ENCODE peak calls at places on chromosomes 11 and 22, in eight cellular contexts. One of them, this sample, is unnamed.

GRCh38 chr11:64220271-64220670 is 5.7 kb downstream of the TRPT1 start:
- DNase-seq in GM23338: no peak
- DNase-seq in cardiac muscle cell: no peak
- DNase-seq in adrenal gland: no peak
- DNase-seq in tibial nerve: no peak
- DNase-seq in GM12865: no peak
- DNase-seq in lower lobe of right lung: no peak
- DNase-seq in WTC11: no peak
- DNase-seq in this sample: no peak

GRCh38 chr11:127931811-127932210 is 655.5 kb downstream of the ETS1 start:
- DNase-seq in tibial nerve: no peak
- DNase-seq in GM23338: no peak
- DNase-seq in adrenal gland: no peak
- DNase-seq in cardiac muscle cell: no peak
- DNase-seq in lower lobe of right lung: no peak
- DNase-seq in WTC11: no peak
- DNase-seq in GM12865: no peak
- DNase-seq in this sample: no peak

GRCh38 chr11:72039108-72039850 is 40.6 kb downstream of the IL18BP start:
- DNase-seq in WTC11: no peak
- DNase-seq in GM23338: peak
- DNase-seq in cardiac muscle cell: peak
- DNase-seq in lower lobe of right lung: peak
- DNase-seq in GM12865: no peak
- DNase-seq in tibial nerve: no peak
- DNase-seq in adrenal gland: no peak
- DNase-seq in this sample: no peak

GRCh38 chr11:38014405-38014804 is 1416.4 kb upstream of the RAG2 start:
- DNase-seq in tibial nerve: peak
- DNase-seq in GM12865: no peak
- DNase-seq in cardiac muscle cell: peak
- DNase-seq in adrenal gland: no peak
- DNase-seq in WTC11: no peak
- DNase-seq in lower lobe of right lung: no peak
- DNase-seq in GM23338: no peak
- DNase-seq in this sample: no peak

GRCh38 chr11:16613401-16614381 is 124.8 kb upstream of the C11orf58 start:
- DNase-seq in tibial nerve: peak
- DNase-seq in cardiac muscle cell: peak
- DNase-seq in adrenal gland: peak
- DNase-seq in lower lobe of right lung: peak
- DNase-seq in GM23338: peak
- DNase-seq in WTC11: peak
- DNase-seq in GM12865: peak
- DNase-seq in this sample: peak

GRCh38 chr22:49825944-49826602 is 1.6 kb downstream of the BRD1 start:
- DNase-seq in lower lobe of right lung: peak
- DNase-seq in GM12865: peak
- DNase-seq in adrenal gland: peak
- DNase-seq in WTC11: no peak
- DNase-seq in tibial nerve: no peak
- DNase-seq in cardiac muscle cell: peak
- DNase-seq in GM23338: no peak
- DNase-seq in this sample: no peak

GRCh38 chr22:49925525-49926128 is 7.2 kb downstream of the CRELD2 start:
- DNase-seq in GM23338: no peak
- DNase-seq in lower lobe of right lung: no peak
- DNase-seq in cardiac muscle cell: no peak
- DNase-seq in WTC11: no peak
- DNase-seq in adrenal gland: no peak
- DNase-seq in GM12865: peak
- DNase-seq in tibial nerve: no peak
- DNase-seq in this sample: no peak

GRCh38 chr11:118610220-118610772 is 2.9 kb downstream of the PHLDB1 start:
- DNase-seq in GM23338: peak
- DNase-seq in GM12865: no peak
- DNase-seq in tibial nerve: no peak
- DNase-seq in lower lobe of right lung: no peak
- DNase-seq in WTC11: peak
- DNase-seq in cardiac muscle cell: no peak
- DNase-seq in adrenal gland: no peak
- DNase-seq in this sample: no peak

GRCh38 chr22:30555282-30556210 is 9.0 kb upstream of the SEC14L6 start:
- DNase-seq in adrenal gland: no peak
- DNase-seq in lower lobe of right lung: no peak
- DNase-seq in cardiac muscle cell: no peak
- DNase-seq in tibial nerve: no peak
- DNase-seq in GM23338: peak
- DNase-seq in WTC11: peak
- DNase-seq in GM12865: no peak
- DNase-seq in this sample: no peak
- TF ChIP-seq CTCF in adrenal gland: no peak
- TF ChIP-seq CTCF in lower lobe of right lung: no peak
- TF ChIP-seq CTCF in cardiac muscle cell: no peak
- TF ChIP-seq CTCF in tibial nerve: no peak
- TF ChIP-seq CTCF in GM23338: peak
- TF ChIP-seq CTCF in WTC11: peak
- TF ChIP-seq CTCF in GM12865: no peak
- TF ChIP-seq CTCF in this sample: no peak

GRCh38 chr11:1390603-1391164 is 950 bp downstream of the BRSK2 start:
- DNase-seq in cardiac muscle cell: no peak
- DNase-seq in GM12865: no peak
- DNase-seq in WTC11: peak
- DNase-seq in GM23338: peak
- DNase-seq in tibial nerve: no peak
- DNase-seq in lower lobe of right lung: no peak
- DNase-seq in adrenal gland: no peak
- DNase-seq in this sample: peak

GRCh38 chr11:1388763-1389102 is 1.0 kb upstream of the BRSK2 start:
- DNase-seq in GM12865: no peak
- DNase-seq in tibial nerve: no peak
- DNase-seq in lower lobe of right lung: no peak
- DNase-seq in GM23338: peak
- DNase-seq in cardiac muscle cell: no peak
- DNase-seq in WTC11: peak
- DNase-seq in adrenal gland: no peak
- DNase-seq in this sample: no peak

GRCh38 chr11:1389932-1390587 is at the start of gene BRSK2:
- DNase-seq in tibial nerve: no peak
- DNase-seq in GM23338: peak
- DNase-seq in adrenal gland: no peak
- DNase-seq in cardiac muscle cell: no peak
- DNase-seq in lower lobe of right lung: no peak
- DNase-seq in GM12865: no peak
- DNase-seq in WTC11: no peak
- DNase-seq in this sample: no peak

GRCh38 chr11:1387961-1388762 is 1.6 kb upstream of the BRSK2 start:
- DNase-seq in cardiac muscle cell: no peak
- DNase-seq in GM23338: peak
- DNase-seq in GM12865: no peak
- DNase-seq in adrenal gland: no peak
- DNase-seq in lower lobe of right lung: peak
- DNase-seq in tibial nerve: no peak
- DNase-seq in WTC11: peak
- DNase-seq in this sample: no peak

GRCh38 chr11:1389103-1389931 is 417 bp upstream of the BRSK2 start:
- DNase-seq in tibial nerve: peak
- DNase-seq in lower lobe of right lung: peak
- DNase-seq in cardiac muscle cell: peak
- DNase-seq in adrenal gland: peak
- DNase-seq in GM12865: peak
- DNase-seq in WTC11: peak
- DNase-seq in GM23338: peak
- DNase-seq in this sample: peak
- TF ChIP-seq CTCF in tibial nerve: peak
- TF ChIP-seq CTCF in lower lobe of right lung: peak
- TF ChIP-seq CTCF in cardiac muscle cell: peak
- TF ChIP-seq CTCF in adrenal gland: no peak
- TF ChIP-seq CTCF in GM12865: peak
- TF ChIP-seq CTCF in WTC11: no peak
- TF ChIP-seq CTCF in GM23338: peak
- TF ChIP-seq CTCF in this sample: no peak

GRCh38 chr11:133809525-133810178 is 35.7 kb downstream of the SPATA19 start:
- DNase-seq in WTC11: no peak
- DNase-seq in tibial nerve: peak
- DNase-seq in adrenal gland: no peak
- DNase-seq in GM23338: peak
- DNase-seq in GM12865: no peak
- DNase-seq in lower lobe of right lung: no peak
- DNase-seq in cardiac muscle cell: peak
- DNase-seq in this sample: no peak
- TF ChIP-seq CTCF in WTC11: no peak
- TF ChIP-seq CTCF in tibial nerve: no peak
- TF ChIP-seq CTCF in adrenal gland: no peak
- TF ChIP-seq CTCF in GM23338: peak
- TF ChIP-seq CTCF in GM12865: no peak
- TF ChIP-seq CTCF in lower lobe of right lung: no peak
- TF ChIP-seq CTCF in cardiac muscle cell: no peak
- TF ChIP-seq CTCF in this sample: no peak

GRCh38 chr22:20571078-20571503 is 63.7 kb downstream of the MED15 start:
- DNase-seq in lower lobe of right lung: no peak
- DNase-seq in GM12865: no peak
- DNase-seq in adrenal gland: no peak
- DNase-seq in WTC11: no peak
- DNase-seq in tibial nerve: no peak
- DNase-seq in GM23338: no peak
- DNase-seq in cardiac muscle cell: no peak
- DNase-seq in this sample: no peak

GRCh38 chr22:20572132-20572802 is 64.9 kb downstream of the MED15 start:
- DNase-seq in adrenal gland: no peak
- DNase-seq in tibial nerve: no peak
- DNase-seq in GM12865: no peak
- DNase-seq in cardiac muscle cell: no peak
- DNase-seq in lower lobe of right lung: no peak
- DNase-seq in WTC11: no peak
- DNase-seq in GM23338: no peak
- DNase-seq in this sample: no peak

GRCh38 chr22:20569059-20570058 is 61.9 kb downstream of the MED15 start:
- DNase-seq in adrenal gland: peak
- DNase-seq in tibial nerve: peak
- DNase-seq in GM12865: peak
- DNase-seq in lower lobe of right lung: peak
- DNase-seq in cardiac muscle cell: peak
- DNase-seq in WTC11: no peak
- DNase-seq in GM23338: no peak
- DNase-seq in this sample: no peak

GRCh38 chr22:20573176-20573829 is 65.9 kb downstream of the MED15 start:
- DNase-seq in adrenal gland: no peak
- DNase-seq in tibial nerve: no peak
- DNase-seq in cardiac muscle cell: no peak
- DNase-seq in lower lobe of right lung: no peak
- DNase-seq in WTC11: no peak
- DNase-seq in GM12865: no peak
- DNase-seq in GM23338: no peak
- DNase-seq in this sample: no peak

DNA sequence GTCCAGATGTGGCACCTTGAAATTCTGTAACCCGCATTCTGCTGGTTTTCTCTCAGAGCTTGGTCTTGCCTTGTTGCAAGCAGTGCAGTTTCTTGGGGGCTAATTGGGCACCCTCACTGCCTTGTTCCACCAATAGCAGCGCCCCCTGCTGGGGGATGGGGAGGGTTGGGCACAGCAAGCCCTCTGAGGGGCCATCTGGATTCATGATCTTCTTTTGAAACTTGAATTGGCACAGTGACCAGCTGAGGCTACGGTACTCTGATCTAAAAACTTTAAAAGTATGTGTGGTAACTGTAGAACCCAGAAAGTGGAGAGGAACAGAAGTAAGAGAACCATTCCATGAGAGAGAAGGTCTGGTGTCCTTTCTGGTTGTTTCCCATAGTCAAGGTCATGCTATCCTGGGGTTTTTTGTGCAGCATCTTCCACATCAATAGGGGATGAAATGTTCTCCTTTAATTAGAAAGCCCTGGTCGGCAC is 64.2 kb downstream of the MED15 start:
- DNase-seq in adrenal gland: peak
- DNase-seq in GM23338: peak
- DNase-seq in GM12865: peak
- DNase-seq in tibial nerve: no peak
- DNase-seq in cardiac muscle cell: peak
- DNase-seq in lower lobe of right lung: no peak
- DNase-seq in WTC11: peak
- DNase-seq in this sample: peak
- TF ChIP-seq CTCF in adrenal gland: peak
- TF ChIP-seq CTCF in GM23338: peak
- TF ChIP-seq CTCF in GM12865: peak
- TF ChIP-seq CTCF in tibial nerve: peak
- TF ChIP-seq CTCF in cardiac muscle cell: peak
- TF ChIP-seq CTCF in lower lobe of right lung: peak
- TF ChIP-seq CTCF in WTC11: peak
- TF ChIP-seq CTCF in this sample: peak

GRCh38 chr22:22109693-22110466 is 127.3 kb upstream of the TOP3B start:
- DNase-seq in lower lobe of right lung: no peak
- DNase-seq in WTC11: no peak
- DNase-seq in adrenal gland: no peak
- DNase-seq in GM12865: no peak
- DNase-seq in cardiac muscle cell: no peak
- DNase-seq in tibial nerve: no peak
- DNase-seq in GM23338: peak
- DNase-seq in this sample: no peak
- TF ChIP-seq CTCF in lower lobe of right lung: no peak
- TF ChIP-seq CTCF in WTC11: no peak
- TF ChIP-seq CTCF in adrenal gland: no peak
- TF ChIP-seq CTCF in GM12865: peak
- TF ChIP-seq CTCF in cardiac muscle cell: peak
- TF ChIP-seq CTCF in tibial nerve: no peak
- TF ChIP-seq CTCF in GM23338: peak
- TF ChIP-seq CTCF in this sample: peak

DNA sequence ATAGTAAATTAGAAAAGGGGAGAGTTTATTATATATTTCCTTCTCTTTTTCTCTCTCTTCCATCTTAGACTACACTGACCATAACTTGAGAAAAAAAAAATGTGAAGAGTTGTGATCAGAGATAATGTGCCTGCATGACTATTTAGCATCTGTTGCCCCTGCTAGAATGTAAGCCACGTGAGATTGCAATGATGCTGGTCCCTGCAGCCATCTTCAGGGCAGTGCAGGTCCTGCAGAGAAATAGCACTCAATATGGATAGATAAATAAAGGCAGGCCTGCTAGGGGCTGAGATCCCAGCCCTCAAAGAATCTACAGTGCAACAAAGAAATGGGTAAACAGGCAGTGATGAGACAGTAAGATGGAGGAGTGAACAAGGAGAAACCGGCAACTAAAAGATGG is 7.8 kb upstream of the DKK3 start:
- DNase-seq in cardiac muscle cell: no peak
- DNase-seq in GM12865: no peak
- DNase-seq in GM23338: no peak
- DNase-seq in adrenal gland: no peak
- DNase-seq in lower lobe of right lung: no peak
- DNase-seq in tibial nerve: no peak
- DNase-seq in WTC11: no peak
- DNase-seq in this sample: no peak
- TF ChIP-seq CTCF in cardiac muscle cell: no peak
- TF ChIP-seq CTCF in GM12865: no peak
- TF ChIP-seq CTCF in GM23338: peak
- TF ChIP-seq CTCF in adrenal gland: no peak
- TF ChIP-seq CTCF in lower lobe of right lung: no peak
- TF ChIP-seq CTCF in tibial nerve: no peak
- TF ChIP-seq CTCF in WTC11: no peak
- TF ChIP-seq CTCF in this sample: no peak

DNA sequence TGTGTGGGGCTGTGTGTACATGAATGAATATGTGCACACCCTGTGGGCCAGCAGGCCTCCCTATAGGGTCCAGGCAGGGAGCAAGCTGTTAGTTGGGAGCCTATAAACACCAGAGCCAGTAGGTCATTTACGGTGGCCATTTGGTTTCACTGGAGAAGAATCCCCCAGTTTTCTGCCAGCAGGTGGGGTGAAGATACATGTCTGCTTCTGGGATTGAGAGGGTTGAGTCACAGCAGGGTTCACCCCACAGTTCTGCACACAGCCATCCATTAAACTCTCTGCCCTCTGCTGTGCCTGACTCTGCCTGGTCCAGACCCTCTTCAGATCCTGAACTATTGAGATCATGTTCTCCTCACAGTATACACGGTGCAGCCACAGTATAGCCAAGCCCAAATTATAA is 34.9 kb downstream of the BARX2 start:
- DNase-seq in WTC11: no peak
- DNase-seq in GM12865: no peak
- DNase-seq in tibial nerve: no peak
- DNase-seq in cardiac muscle cell: no peak
- DNase-seq in GM23338: no peak
- DNase-seq in adrenal gland: no peak
- DNase-seq in lower lobe of right lung: no peak
- DNase-seq in this sample: no peak
- TF ChIP-seq CTCF in WTC11: no peak
- TF ChIP-seq CTCF in GM12865: no peak
- TF ChIP-seq CTCF in tibial nerve: no peak
- TF ChIP-seq CTCF in cardiac muscle cell: no peak
- TF ChIP-seq CTCF in GM23338: peak
- TF ChIP-seq CTCF in adrenal gland: no peak
- TF ChIP-seq CTCF in lower lobe of right lung: no peak
- TF ChIP-seq CTCF in this sample: no peak

This sample was measured in endothelial cell.